ENCODE peak calls at places on chromosomes 7 and 10, in nine cellular contexts. One of them, this sample, is unnamed.
A peak's percentile ranks its signal among the peaks of the same experiment; 100 is the strongest.

GRCh38 chr10:34420795-34421194 is 394.3 kb downstream of the PARD3 start:
- DNase-seq in Peyer's patch: no peak
- DNase-seq in left ventricle myocardium inferior: no peak
- DNase-seq in A673: no peak
- DNase-seq in DND-41: no peak
- DNase-seq in thoracic aorta: no peak
- DNase-seq in uterus: no peak
- DNase-seq in right lobe of liver: no peak
- DNase-seq in SJSA1: no peak
- DNase-seq in this sample: no peak

GRCh38 chr10:101018118-101018599 is 12.8 kb downstream of the PDZD7 start:
- DNase-seq in Peyer's patch: no peak
- DNase-seq in left ventricle myocardium inferior: no peak
- DNase-seq in A673: no peak
- DNase-seq in DND-41: no peak
- DNase-seq in thoracic aorta: no peak
- DNase-seq in uterus: no peak
- DNase-seq in right lobe of liver: no peak
- DNase-seq in SJSA1: no peak
- DNase-seq in this sample: no peak

GRCh38 chr7:106151459-106152312 is 39.6 kb upstream of the SYPL1 start:
- DNase-seq in Peyer's patch: no peak
- DNase-seq in left ventricle myocardium inferior: no peak
- DNase-seq in A673: no peak
- DNase-seq in DND-41: no peak
- DNase-seq in thoracic aorta: no peak
- DNase-seq in uterus: no peak
- DNase-seq in right lobe of liver: no peak
- DNase-seq in SJSA1: no peak
- DNase-seq in this sample: no peak

GRCh38 chr10:86354761-86355540 is 11.6 kb downstream of the GRID1 start:
- DNase-seq in Peyer's patch: no peak
- DNase-seq in left ventricle myocardium inferior: no peak
- DNase-seq in A673: no peak
- DNase-seq in DND-41: no peak
- DNase-seq in thoracic aorta: no peak
- DNase-seq in uterus: no peak
- DNase-seq in right lobe of liver: no peak
- DNase-seq in SJSA1: no peak
- DNase-seq in this sample: no peak

GRCh38 chr10:61078542-61078941 is 134.6 kb upstream of the RHOBTB1 start:
- DNase-seq in Peyer's patch: no peak
- DNase-seq in left ventricle myocardium inferior: no peak
- DNase-seq in A673: peak; percentile 12
- DNase-seq in DND-41: no peak
- DNase-seq in thoracic aorta: no peak
- DNase-seq in uterus: no peak
- DNase-seq in right lobe of liver: no peak
- DNase-seq in SJSA1: no peak
- DNase-seq in this sample: no peak

GRCh38 chr10:121710207-121710606 is 112.0 kb upstream of the FGFR2 start:
- DNase-seq in Peyer's patch: no peak
- DNase-seq in left ventricle myocardium inferior: no peak
- DNase-seq in A673: no peak
- DNase-seq in DND-41: no peak
- DNase-seq in thoracic aorta: no peak
- DNase-seq in uterus: no peak
- DNase-seq in right lobe of liver: no peak
- DNase-seq in SJSA1: no peak
- DNase-seq in this sample: no peak

GRCh38 chr7:44914992-44915607 is 29.8 kb upstream of the PURB start:
- DNase-seq in Peyer's patch: peak; percentile 45
- DNase-seq in left ventricle myocardium inferior: no peak
- DNase-seq in A673: no peak
- DNase-seq in DND-41: no peak
- DNase-seq in thoracic aorta: no peak
- DNase-seq in uterus: no peak
- DNase-seq in right lobe of liver: no peak
- DNase-seq in SJSA1: no peak
- DNase-seq in this sample: no peak

GRCh38 chr10:34581871-34582532 is 233.1 kb downstream of the PARD3 start:
- DNase-seq in Peyer's patch: no peak
- DNase-seq in left ventricle myocardium inferior: no peak
- DNase-seq in A673: peak; percentile 81
- DNase-seq in DND-41: no peak
- DNase-seq in thoracic aorta: no peak
- DNase-seq in uterus: no peak
- DNase-seq in right lobe of liver: no peak
- DNase-seq in SJSA1: no peak
- DNase-seq in this sample: no peak

DNA sequence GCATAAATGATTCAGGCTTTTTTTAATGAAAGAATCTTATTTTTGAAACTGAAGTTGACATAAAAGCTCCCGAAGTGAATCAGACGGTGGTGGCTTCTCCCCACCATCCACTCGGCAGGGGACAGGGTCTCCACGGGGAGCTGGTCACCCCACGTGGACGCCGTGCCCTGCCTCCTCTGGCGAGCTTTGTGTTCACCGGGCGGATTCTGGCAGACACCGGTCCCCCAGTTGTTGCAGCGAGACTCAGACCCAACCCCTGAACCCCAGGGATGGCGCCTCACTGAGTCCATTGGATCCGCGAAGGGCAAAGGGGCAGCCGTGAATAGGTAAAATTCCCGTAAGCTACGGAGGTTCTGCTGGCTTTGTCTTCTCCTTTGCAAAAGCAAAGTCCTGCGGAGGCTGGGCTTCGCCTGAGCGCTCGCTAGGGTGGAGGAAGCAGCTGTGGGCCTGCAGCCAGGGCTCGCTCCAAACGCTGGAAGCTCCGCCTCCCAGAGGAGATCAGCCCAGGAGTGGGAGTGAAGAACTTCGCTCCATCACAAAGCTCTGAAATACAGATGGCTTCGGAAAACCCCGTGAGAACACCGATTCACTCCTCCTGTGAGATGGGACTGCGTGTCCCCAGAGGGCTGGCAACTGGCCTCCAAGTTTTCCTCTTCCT is 38.3 kb downstream of the PTPRN2 start:
- DNase-seq in Peyer's patch: no peak
- DNase-seq in left ventricle myocardium inferior: peak; percentile 60
- DNase-seq in A673: peak; percentile 47
- DNase-seq in DND-41: no peak
- DNase-seq in thoracic aorta: no peak
- DNase-seq in uterus: peak; percentile 21
- DNase-seq in right lobe of liver: peak; percentile 44
- DNase-seq in SJSA1: peak; percentile 89
- DNase-seq in this sample: no peak
- H3K27ac ChIP-seq in Peyer's patch: no peak overlapping the region
- H3K27ac ChIP-seq in left ventricle myocardium inferior: no peak overlapping the region
- H3K27ac ChIP-seq in A673: no peak overlapping the region
- H3K27ac ChIP-seq in DND-41: no peak overlapping the region
- H3K27ac ChIP-seq in thoracic aorta: no peak overlapping the region
- H3K27ac ChIP-seq in uterus: no peak overlapping the region
- H3K27ac ChIP-seq in right lobe of liver: no peak overlapping the region
- H3K27ac ChIP-seq in SJSA1: peak overlapping the region; percentile 62
- H3K27ac ChIP-seq in this sample: no peak overlapping the region

DNA sequence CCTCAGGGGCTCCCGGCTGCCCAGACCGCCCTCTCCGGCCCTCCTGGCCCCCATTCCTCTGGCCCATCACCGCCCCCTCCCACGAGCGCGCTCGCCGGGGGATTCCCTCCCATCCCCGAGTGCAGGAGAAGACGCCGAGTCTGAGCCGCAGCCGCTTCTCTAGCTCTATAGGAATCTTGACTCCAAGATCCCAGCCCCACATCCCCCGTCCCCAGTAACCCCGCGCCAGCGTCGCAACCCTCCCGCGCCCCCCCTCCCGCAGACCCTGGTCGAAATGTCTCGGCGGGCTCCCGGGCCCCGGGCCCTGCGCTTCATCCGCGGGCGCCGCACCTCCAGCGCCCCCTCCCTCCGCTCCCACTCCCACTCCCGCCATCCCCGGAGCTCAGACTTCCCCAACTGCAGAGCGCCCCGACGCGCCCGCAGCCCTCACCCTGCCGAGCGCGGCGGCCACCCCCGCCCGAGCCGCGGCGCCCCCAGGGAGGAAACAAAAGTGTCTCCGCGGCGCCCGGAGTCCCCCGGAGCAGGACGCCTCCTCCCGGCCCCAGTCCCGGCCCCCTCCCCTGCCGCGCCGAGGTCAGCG is 517 bp downstream of the ELMO1 start:
- DNase-seq in Peyer's patch: peak; percentile 42
- DNase-seq in left ventricle myocardium inferior: peak; percentile 43
- DNase-seq in A673: no peak
- DNase-seq in DND-41: peak; percentile 4
- DNase-seq in thoracic aorta: no peak
- DNase-seq in uterus: no peak
- DNase-seq in right lobe of liver: peak; percentile 64
- DNase-seq in SJSA1: no peak
- DNase-seq in this sample: no peak
- H3K27ac ChIP-seq in Peyer's patch: peak overlapping the region; percentile 93
- H3K27ac ChIP-seq in left ventricle myocardium inferior: peak overlapping the region; percentile 97
- H3K27ac ChIP-seq in A673: no peak overlapping the region
- H3K27ac ChIP-seq in DND-41: no peak overlapping the region
- H3K27ac ChIP-seq in thoracic aorta: peak overlapping the region; percentile 75
- H3K27ac ChIP-seq in uterus: peak overlapping the region; percentile 76
- H3K27ac ChIP-seq in right lobe of liver: peak overlapping the region; percentile 98
- H3K27ac ChIP-seq in SJSA1: no peak overlapping the region
- H3K27ac ChIP-seq in this sample: no peak overlapping the region

GRCh38 chr7:98288064-98288823 is 6.8 kb downstream of the BRI3 start:
- DNase-seq in Peyer's patch: no peak
- DNase-seq in left ventricle myocardium inferior: no peak
- DNase-seq in A673: no peak
- DNase-seq in DND-41: no peak
- DNase-seq in thoracic aorta: no peak
- DNase-seq in uterus: no peak
- DNase-seq in right lobe of liver: no peak
- DNase-seq in SJSA1: no peak
- DNase-seq in this sample: no peak

GRCh38 chr7:98287486-98287959 is 6.0 kb downstream of the BRI3 start:
- DNase-seq in Peyer's patch: no peak
- DNase-seq in left ventricle myocardium inferior: no peak
- DNase-seq in A673: no peak
- DNase-seq in DND-41: no peak
- DNase-seq in thoracic aorta: no peak
- DNase-seq in uterus: no peak
- DNase-seq in right lobe of liver: peak; percentile 58
- DNase-seq in SJSA1: no peak
- DNase-seq in this sample: peak; percentile 56

GRCh38 chr7:98286093-98286525 is 4.6 kb downstream of the BRI3 start:
- DNase-seq in Peyer's patch: peak; percentile 24
- DNase-seq in left ventricle myocardium inferior: peak; percentile 63
- DNase-seq in A673: no peak
- DNase-seq in DND-41: no peak
- DNase-seq in thoracic aorta: peak; percentile 40
- DNase-seq in uterus: peak; percentile 70
- DNase-seq in right lobe of liver: peak; percentile 76
- DNase-seq in SJSA1: peak; percentile 77
- DNase-seq in this sample: peak; percentile 71

GRCh38 chr7:98285132-98286092 is 3.9 kb downstream of the BRI3 start:
- DNase-seq in Peyer's patch: no peak
- DNase-seq in left ventricle myocardium inferior: no peak
- DNase-seq in A673: no peak
- DNase-seq in DND-41: no peak
- DNase-seq in thoracic aorta: no peak
- DNase-seq in uterus: no peak
- DNase-seq in right lobe of liver: no peak
- DNase-seq in SJSA1: no peak
- DNase-seq in this sample: no peak

DNA sequence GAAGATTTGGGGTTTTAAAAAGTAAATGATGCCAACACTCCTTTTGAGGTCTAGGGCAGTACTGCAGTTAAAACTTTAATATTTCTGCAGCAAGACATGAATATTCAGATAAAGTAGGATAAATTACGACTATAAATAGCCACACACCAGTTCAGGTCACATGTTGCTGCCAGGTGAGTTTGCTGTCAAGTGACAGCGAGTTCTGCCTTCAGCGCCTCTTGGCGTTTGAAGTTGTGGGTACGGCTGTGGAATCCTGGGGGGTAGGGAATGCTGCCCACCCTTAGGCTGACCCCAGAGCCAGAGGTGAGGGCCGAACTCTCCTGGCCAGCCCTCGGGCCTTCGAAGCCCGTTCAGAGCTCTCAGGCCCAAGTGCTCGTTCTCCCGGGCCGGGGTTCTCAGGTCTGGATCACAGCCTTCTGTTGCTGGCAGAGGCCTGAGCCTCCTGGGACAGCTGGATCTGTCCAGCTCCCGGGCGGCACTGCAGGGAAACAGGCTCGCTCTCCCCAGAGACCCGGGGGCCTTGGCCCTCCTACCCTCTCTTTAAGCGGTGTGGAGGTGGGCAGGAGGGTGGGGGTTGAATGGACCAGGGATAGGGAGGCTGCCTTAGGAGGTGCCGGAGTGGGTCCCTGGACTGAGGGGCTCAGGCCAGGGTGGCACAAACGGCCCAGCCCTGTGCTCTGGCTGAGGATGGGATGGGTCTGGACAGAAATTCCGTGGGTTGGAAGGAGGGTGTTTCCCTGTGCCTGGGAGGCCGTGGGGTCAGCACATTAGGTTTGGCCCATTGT is 5.4 kb downstream of the BRI3 start:
- DNase-seq in Peyer's patch: no peak
- DNase-seq in left ventricle myocardium inferior: no peak
- DNase-seq in A673: no peak
- DNase-seq in DND-41: no peak
- DNase-seq in thoracic aorta: no peak
- DNase-seq in uterus: no peak
- DNase-seq in right lobe of liver: no peak
- DNase-seq in SJSA1: no peak
- DNase-seq in this sample: no peak
- H3K27ac ChIP-seq in Peyer's patch: no peak overlapping the region
- H3K27ac ChIP-seq in left ventricle myocardium inferior: peak overlapping the region; percentile 98
- H3K27ac ChIP-seq in A673: no peak overlapping the region
- H3K27ac ChIP-seq in DND-41: no peak overlapping the region
- H3K27ac ChIP-seq in thoracic aorta: peak overlapping the region; percentile 98
- H3K27ac ChIP-seq in uterus: peak overlapping the region; percentile 52
- H3K27ac ChIP-seq in right lobe of liver: peak overlapping the region; percentile 98
- H3K27ac ChIP-seq in SJSA1: peak overlapping the region; percentile 69
- H3K27ac ChIP-seq in this sample: peak overlapping the region; percentile 78

GRCh38 chr10:30431435-30431911 is 2.5 kb upstream of the MAP3K8 start:
- DNase-seq in Peyer's patch: no peak
- DNase-seq in left ventricle myocardium inferior: peak; percentile 41
- DNase-seq in A673: no peak
- DNase-seq in DND-41: no peak
- DNase-seq in thoracic aorta: no peak
- DNase-seq in uterus: no peak
- DNase-seq in right lobe of liver: peak; percentile 42
- DNase-seq in SJSA1: no peak
- DNase-seq in this sample: no peak

GRCh38 chr10:30432631-30433285 is 1.2 kb upstream of the MAP3K8 start:
- DNase-seq in Peyer's patch: no peak
- DNase-seq in left ventricle myocardium inferior: peak; percentile 30
- DNase-seq in A673: no peak
- DNase-seq in DND-41: no peak
- DNase-seq in thoracic aorta: no peak
- DNase-seq in uterus: peak; percentile 53
- DNase-seq in right lobe of liver: peak; percentile 43
- DNase-seq in SJSA1: no peak
- DNase-seq in this sample: no peak

GRCh38 chr10:30433286-30433778 is 652 bp upstream of the MAP3K8 start:
- DNase-seq in Peyer's patch: peak; percentile 69
- DNase-seq in left ventricle myocardium inferior: peak; percentile 83
- DNase-seq in A673: peak; percentile 68
- DNase-seq in DND-41: peak; percentile 57
- DNase-seq in thoracic aorta: no peak
- DNase-seq in uterus: peak; percentile 84
- DNase-seq in right lobe of liver: peak; percentile 81
- DNase-seq in SJSA1: peak; percentile 83
- DNase-seq in this sample: no peak

GRCh38 chr10:30433779-30434272 is at the start of gene MAP3K8:
- DNase-seq in Peyer's patch: peak; percentile 87
- DNase-seq in left ventricle myocardium inferior: peak; percentile 93
- DNase-seq in A673: peak; percentile 90
- DNase-seq in DND-41: peak; percentile 82
- DNase-seq in thoracic aorta: peak; percentile 83
- DNase-seq in uterus: peak; percentile 88
- DNase-seq in right lobe of liver: peak; percentile 96
- DNase-seq in SJSA1: peak; percentile 90
- DNase-seq in this sample: no peak

DNA sequence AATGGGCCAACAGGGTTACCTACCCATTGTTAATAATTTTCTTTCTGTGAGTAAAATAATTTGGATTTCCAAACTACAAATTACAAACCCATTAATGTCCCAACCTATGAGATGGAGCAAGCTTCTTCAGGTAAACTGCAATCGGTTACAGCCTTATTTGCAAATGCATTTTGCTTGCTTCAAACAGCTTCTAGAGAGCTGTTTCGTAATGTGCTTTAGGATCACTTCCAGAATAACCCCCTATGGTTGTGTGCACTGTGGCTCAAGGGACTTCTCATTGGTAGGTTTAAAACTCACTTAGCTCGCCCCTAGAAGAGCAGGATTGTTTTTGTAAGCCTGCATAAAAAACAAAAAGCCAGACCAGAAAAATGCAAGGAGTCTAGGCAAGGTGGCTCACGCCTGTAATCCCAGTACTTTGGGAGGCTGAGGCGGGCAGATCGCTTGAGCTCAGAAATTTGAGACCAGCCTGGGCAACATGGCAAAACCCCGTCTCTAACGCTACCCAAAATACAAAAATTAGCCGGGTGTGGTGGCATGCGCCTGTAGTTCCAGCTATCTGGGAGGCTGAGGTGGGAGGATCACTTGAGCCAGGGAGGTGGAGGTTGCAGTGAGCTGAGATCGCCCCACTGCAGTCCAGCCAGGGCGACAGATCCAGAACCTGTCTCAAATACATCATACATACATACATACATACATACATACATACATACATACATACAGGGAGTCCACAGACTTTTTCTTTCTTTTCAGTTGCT is 3.3 kb upstream of the MAP3K8 start:
- DNase-seq in Peyer's patch: no peak
- DNase-seq in left ventricle myocardium inferior: no peak
- DNase-seq in A673: no peak
- DNase-seq in DND-41: no peak
- DNase-seq in thoracic aorta: no peak
- DNase-seq in uterus: no peak
- DNase-seq in right lobe of liver: no peak
- DNase-seq in SJSA1: no peak
- DNase-seq in this sample: no peak
- H3K27ac ChIP-seq in Peyer's patch: no peak overlapping the region
- H3K27ac ChIP-seq in left ventricle myocardium inferior: peak overlapping the region; percentile 99
- H3K27ac ChIP-seq in A673: no peak overlapping the region
- H3K27ac ChIP-seq in DND-41: no peak overlapping the region
- H3K27ac ChIP-seq in thoracic aorta: peak overlapping the region; percentile 36
- H3K27ac ChIP-seq in uterus: peak overlapping the region; percentile 99
- H3K27ac ChIP-seq in right lobe of liver: no peak overlapping the region
- H3K27ac ChIP-seq in SJSA1: no peak overlapping the region
- H3K27ac ChIP-seq in this sample: peak overlapping the region; percentile 32

This sample was measured in keratinocyte.